ENCODE peak calls at places on chromosomes 2 and 18, in nine cellular contexts. H, P, Z, M, V, N, K, U and R are unnamed samples.

GRCh38 chr2:144942516-144943256 is 422.8 kb upstream of the ZEB2 start:
- DNase-seq in H (peak; percentile 88), P (no peak), Z (no peak), M (no peak), V (no peak), N (no peak), K (no peak), U (no peak), R (no peak)

GRCh38 chr2:233031556-233032500 is 644 bp upstream of the NEU2 start:
- DNase-seq in H (no peak), P (peak; percentile 27), Z (no peak), M (no peak), V (no peak), N (no peak), K (no peak), U (no peak), R (peak; percentile 69)

GRCh38 chr2:218421027-218421426 is 2.1 kb downstream of the VIL1 start:
- DNase-seq in H (no peak), P (no peak), Z (no peak), M (no peak), V (no peak), N (no peak), K (no peak), U (no peak), R (no peak)

GRCh38 chr2:98884658-98885057 is 51.4 kb downstream of the CRACDL start:
- DNase-seq in H (no peak), P (no peak), Z (no peak), M (no peak), V (no peak), N (no peak), K (no peak), U (no peak), R (no peak)

GRCh38 chr18:46706968-46707367 is 49.9 kb downstream of the ST8SIA5 start:
- DNase-seq in H (no peak), P (no peak), Z (no peak), M (no peak), V (no peak), N (peak; percentile 27), K (no peak), U (no peak), R (no peak)

GRCh38 chr2:232292395-232293154 is 86.0 kb upstream of the ALPP start:
- DNase-seq in H (peak; percentile 57), P (no peak), Z (peak; percentile 25), M (no peak), V (peak; percentile 72), N (no peak), K (peak; percentile 54), U (no peak), R (peak; percentile 84)

GRCh38 chr2:58429285-58429874 is 188.3 kb upstream of the FANCL start:
- DNase-seq in H (no peak), P (no peak), Z (no peak), M (no peak), V (no peak), N (no peak), K (no peak), U (no peak), R (no peak)

GRCh38 chr2:142130111-142131015 is 453 bp downstream of the LRP1B start:
- DNase-seq in H (peak; percentile 56), P (peak; percentile 80), Z (peak; percentile 55), M (peak; percentile 53), V (peak; percentile 74), N (no peak), K (peak; percentile 8), U (peak; percentile 82), R (peak; percentile 61)

GRCh38 chr18:57925706-57926105 is 118.3 kb upstream of the NEDD4L start:
- DNase-seq in H (peak; percentile 24), P (no peak), Z (no peak), M (no peak), V (no peak), N (no peak), K (no peak), U (no peak), R (no peak)

GRCh38 chr18:6414118-6414722 is 491 bp downstream of the L3MBTL4 start:
- DNase-seq in H (no peak), P (peak; percentile 80), Z (peak; percentile 85), M (peak; percentile 58), V (peak; percentile 84), N (no peak), K (no peak), U (peak; percentile 96), R (peak; percentile 95)

GRCh38 chr18:55588876-55589595 is 1.0 kb upstream of the TCF4 start:
- DNase-seq in H (peak; percentile 68), P (no peak), Z (peak; percentile 9), M (no peak), V (no peak), N (no peak), K (no peak), U (no peak), R (no peak)

GRCh38 chr2:120935339-120936313 is 200.0 kb downstream of the GLI2 start:
- DNase-seq in H (no peak), P (no peak), Z (no peak), M (no peak), V (peak; percentile 33), N (no peak), K (no peak), U (no peak), R (no peak)

GRCh38 chr2:110101280-110101844 is 14.3 kb downstream of the MALL start:
- DNase-seq in H (peak; percentile 100), P (peak; percentile 92), Z (peak; percentile 84), M (peak; percentile 97), V (peak; percentile 91), N (peak; percentile 95), K (peak; percentile 91), U (peak; percentile 95), R (peak; percentile 92)

DNA sequence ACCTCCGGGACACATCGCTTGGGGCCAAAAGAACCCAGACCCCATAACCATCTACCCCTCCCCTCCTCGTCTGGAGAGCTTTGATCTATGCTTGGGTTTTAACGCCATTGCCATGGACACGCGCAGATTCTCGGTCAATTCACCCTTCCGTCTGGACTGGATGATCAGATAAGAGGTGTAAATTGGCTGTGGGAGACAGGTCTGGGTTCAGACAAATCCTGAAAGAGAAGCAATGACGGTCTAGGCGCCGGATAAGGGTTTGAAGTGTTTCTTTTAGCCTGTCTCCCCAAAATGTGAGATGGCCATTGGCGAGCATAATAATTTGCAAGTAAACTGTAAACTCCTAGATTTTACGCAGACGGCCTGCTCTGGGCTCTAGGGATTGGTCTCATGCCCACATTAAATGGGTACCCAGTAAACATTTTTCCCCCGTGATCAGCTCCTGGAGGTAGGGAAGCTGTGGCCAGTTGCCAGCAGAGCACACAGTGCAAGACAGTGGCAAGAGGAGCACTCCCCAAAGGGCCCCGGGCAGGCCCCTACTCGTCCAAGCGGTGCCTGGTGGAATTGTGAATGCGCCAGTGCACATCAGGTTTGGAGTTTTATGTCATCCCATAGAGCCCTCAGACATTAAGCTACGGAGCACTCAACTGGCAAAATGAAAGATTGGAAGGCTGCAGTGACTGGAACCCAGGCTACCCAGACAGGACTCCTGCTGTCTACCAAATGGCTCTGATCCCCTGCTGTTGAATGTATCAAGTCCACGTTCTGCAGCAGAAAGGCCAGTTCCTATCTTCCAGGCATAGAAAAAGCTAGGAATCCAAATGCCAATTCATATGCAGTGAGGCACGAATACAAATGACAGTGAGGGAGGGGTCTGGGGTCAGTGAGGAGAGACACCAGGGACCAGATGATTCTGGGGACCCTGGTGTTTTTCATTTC is 5.0 kb downstream of the NRP2 start:
- DNase-seq in H (no peak), P (peak; percentile 90), Z (no peak), M (no peak), V (no peak), N (no peak), K (no peak), U (peak; percentile 18), R (no peak)
- TF ChIP-seq POLR2AphosphoS5 in H (no peak), P (peak; percentile 53), Z (no peak), M (no peak), V (no peak), N (no peak), K (no peak), U (no peak), R (no peak)

GRCh38 chr2:176094307-176094706 is 1.8 kb downstream of the HOXD13 start:
- DNase-seq in H (no peak), P (no peak), Z (no peak), M (no peak), V (no peak), N (no peak), K (no peak), U (no peak), R (no peak)
- H3K27me3 ChIP-seq in H (peaks cover 87% of the 10 kb centered on the region), P (no peaks in the 10 kb centered on the region), Z (peaks cover 94% of the 10 kb centered on the region), M (peaks cover 99% of the 10 kb centered on the region), V (peaks cover 100% of the 10 kb centered on the region), N (peaks cover 12% of the 10 kb centered on the region), K (no peaks in the 10 kb centered on the region), U (peaks cover 42% of the 10 kb centered on the region), R (peaks cover 100% of the 10 kb centered on the region)

GRCh38 chr2:95272781-95273180 is 1.5 kb upstream of the PROM2 start:
- DNase-seq in H (no peak), P (no peak), Z (no peak), M (peak; percentile 11), V (peak; percentile 16), N (no peak), K (no peak), U (no peak), R (peak; percentile 30)
- H3K9me3 ChIP-seq in H (no peaks in the 10 kb centered on the region), P (no peaks in the 10 kb centered on the region), Z (no peaks in the 10 kb centered on the region), M (no peaks in the 10 kb centered on the region), V (no peaks in the 10 kb centered on the region), N (no peaks in the 10 kb centered on the region), K (no peaks in the 10 kb centered on the region), U (no peaks in the 10 kb centered on the region), R (no peaks in the 10 kb centered on the region)

DNA sequence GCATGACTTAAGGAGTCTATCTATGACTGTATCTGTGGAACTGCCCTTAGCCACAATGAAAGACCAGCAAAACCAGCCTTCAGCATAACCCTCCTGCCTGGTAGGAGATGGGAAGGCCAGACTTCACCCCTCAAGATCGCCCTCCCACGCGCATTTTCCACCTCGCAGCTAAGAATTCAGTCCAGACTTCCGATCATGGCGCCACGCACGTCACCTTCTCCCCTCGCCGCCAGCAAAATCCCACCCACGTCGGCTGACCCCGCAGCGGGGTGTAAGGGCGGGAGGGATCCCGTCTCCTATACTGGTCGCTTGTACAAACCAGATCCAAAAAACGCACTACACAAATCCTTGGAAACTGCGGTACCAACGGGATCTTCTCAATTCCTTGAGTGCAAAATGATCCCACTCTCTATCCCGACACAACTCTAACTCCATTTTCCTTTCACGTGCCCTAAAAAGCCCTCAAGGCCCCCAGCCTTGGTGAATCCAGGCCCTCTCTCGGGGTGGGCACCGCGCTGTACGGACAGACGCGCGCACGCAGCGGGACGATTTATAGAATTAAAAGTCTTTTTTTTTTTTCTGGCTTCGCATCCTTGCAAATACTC is 1.0 kb upstream of the BMPR2 start:
- DNase-seq in H (peak; percentile 86), P (peak; percentile 84), Z (peak; percentile 54), M (peak; percentile 58), V (peak; percentile 29), N (no peak), K (no peak), U (peak; percentile 85), R (peak; percentile 82)
- TF ChIP-seq POLR2AphosphoS5 in H (no peak), P (peak; percentile 36), Z (no peak), M (peak; percentile 36), V (peak; percentile 44), N (no peak), K (no peak), U (peak; percentile 45), R (peak; percentile 52)

GRCh38 chr18:59273936-59274928 is 978 bp upstream of the RAX start:
- DNase-seq in H (no peak), P (no peak), Z (no peak), M (no peak), V (no peak), N (no peak), K (no peak), U (peak; percentile 73), R (peak; percentile 51)
- H3K27me3 ChIP-seq in H (peaks cover 79% of the 10 kb centered on the region), P (peaks cover 52% of the 10 kb centered on the region), Z (peaks cover 74% of the 10 kb centered on the region), M (peaks cover 86% of the 10 kb centered on the region), V (peaks cover 84% of the 10 kb centered on the region), N (peaks cover 11% of the 10 kb centered on the region), K (peaks cover 28% of the 10 kb centered on the region), U (peaks cover 33% of the 10 kb centered on the region), R (peaks cover 87% of the 10 kb centered on the region)

GRCh38 chr18:35284846-35285245 is 5.2 kb downstream of the ZSCAN30 start:
- DNase-seq in H (no peak), P (no peak), Z (no peak), M (no peak), V (no peak), N (no peak), K (no peak), U (no peak), R (no peak)
- H3K9me3 ChIP-seq in H (no peaks in the 10 kb centered on the region), P (no peaks in the 10 kb centered on the region), Z (peaks cover 19% of the 10 kb centered on the region), M (no peaks in the 10 kb centered on the region), V (no peaks in the 10 kb centered on the region), N (peaks cover 31% of the 10 kb centered on the region), K (peaks cover 27% of the 10 kb centered on the region), U (no peaks in the 10 kb centered on the region), R (no peaks in the 10 kb centered on the region)